ENCODE peak calls at places on chromosome 14, in four cellular contexts. H, K, C and D are unnamed samples. For H3K4me1, the result is how much of the 10 kb centered on the place peaks cover.

GRCh38 chr14:89188492-89188891 is 228.5 kb downstream of the FOXN3 start:
- DNase-seq in K (no peak), C (no peak), H (no peak), D (no peak)

GRCh38 chr14:23321572-23322547 is 603 bp downstream of the PABPN1 start:
- DNase-seq in H (peak), K (peak), C (no peak), D (peak)

GRCh38 chr14:20714593-20715250 is 26.2 kb downstream of the ANG start:
- DNase-seq in H (no peak), K (no peak), C (no peak), D (peak)

GRCh38 chr14:26328766-26329165 is 269.1 kb downstream of the NOVA1 start:
- DNase-seq in K (no peak), C (no peak), H (no peak), D (no peak)

GRCh38 chr14:73231874-73232851 is 5.1 kb upstream of the PAPLN start:
- DNase-seq in K (peak), H (peak), C (no peak), D (no peak)

GRCh38 chr14:58151264-58151700 is 731 bp downstream of the ARMH4 start:
- DNase-seq in K (no peak), H (no peak), C (no peak), D (no peak)

GRCh38 chr14:24243336-24243836 is 963 bp upstream of the TINF2 start:
- DNase-seq in K (peak), H (no peak), C (no peak), D (no peak)

GRCh38 chr14:61549425-61549824 is 145.9 kb upstream of the HIF1A start:
- DNase-seq in C (no peak), H (peak), K (no peak), D (peak)

GRCh38 chr14:103517172-103517566 is 5.5 kb downstream of the CKB start:
- DNase-seq in H (no peak), K (no peak), C (no peak), D (no peak)

GRCh38 chr14:47276931-47277330 is 398.5 kb downstream of the MDGA2 start:
- DNase-seq in K (no peak), H (no peak), C (no peak), D (no peak)

GRCh38 chr14:35438910-35439713 is 34.6 kb upstream of the NFKBIA start:
- DNase-seq in K (peak), H (peak), C (peak), D (no peak)

GRCh38 chr14:29348504-29348903 is 579.1 kb downstream of the PRKD1 start:
- DNase-seq in C (no peak), H (no peak), K (no peak), D (peak)

GRCh38 chr14:92787554-92787953 is 6.6 kb upstream of the GOLGA5 start:
- DNase-seq in K (no peak), H (no peak), C (no peak), D (no peak)

GRCh38 chr14:57871487-57872080 is 5.7 kb upstream of the SLC35F4 start:
- DNase-seq in H (peak), K (peak), C (peak), D (peak)

GRCh38 chr14:104887623-104888488 is 22.8 kb downstream of the CEP170B start:
- DNase-seq in H (no peak), K (no peak), C (no peak), D (no peak)

GRCh38 chr14:34833545-34834523 is 41.3 kb downstream of the BAZ1A start:
- DNase-seq in K (no peak), C (no peak), H (no peak), D (no peak)

GRCh38 chr14:42110167-42110566 is 503.5 kb downstream of the LRFN5 start:
- DNase-seq in H (peak), C (no peak), K (no peak), D (peak)

GRCh38 chr14:35419429-35419841 is 14.9 kb upstream of the NFKBIA start:
- DNase-seq in H (no peak), K (no peak), C (no peak), D (no peak)

GRCh38 chr14:86574026-86574777 is 1044.3 kb downstream of the FLRT2 start:
- DNase-seq in H (no peak), K (no peak), C (no peak), D (peak)

GRCh38 chr14:104975481-104976197 is 2.5 kb downstream of the AHNAK2 start:
- DNase-seq in H (peak), K (no peak), C (no peak), D (no peak)

DNA sequence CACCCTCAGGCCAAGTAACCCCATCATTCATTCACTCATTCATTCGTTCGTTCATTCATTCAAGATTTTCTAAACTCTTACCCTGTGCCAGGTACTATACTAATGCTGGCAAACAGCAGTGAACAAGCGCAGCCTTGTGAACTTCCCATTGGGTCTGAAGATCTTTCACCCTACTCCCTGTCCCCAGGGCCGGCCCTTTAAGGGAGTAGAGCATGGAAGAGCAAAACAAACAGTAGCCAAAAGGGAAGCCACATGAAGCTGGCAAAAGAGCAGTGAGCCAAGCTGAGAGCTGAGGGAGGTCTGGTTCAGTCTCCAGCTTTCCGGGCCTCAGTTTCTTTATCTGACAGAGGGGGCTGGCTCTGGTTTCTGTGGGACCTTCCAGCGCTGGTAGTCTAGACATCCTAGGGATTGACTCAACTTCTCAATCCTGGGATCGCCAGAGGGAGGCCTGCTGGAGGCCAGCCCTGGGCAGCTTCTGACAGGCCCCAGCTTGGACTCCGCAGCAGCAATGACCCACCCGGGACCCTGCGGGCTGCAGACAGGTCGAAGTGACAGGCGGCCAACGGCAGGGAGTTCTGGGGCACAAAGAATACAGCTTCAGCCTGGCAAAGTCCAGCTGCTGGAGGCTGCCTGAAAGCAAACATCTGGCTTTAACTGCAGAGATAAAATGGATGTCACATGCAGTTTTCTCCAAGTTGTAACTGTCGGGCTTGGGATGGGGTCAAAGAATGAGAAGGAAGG is 27.1 kb downstream of the ACTN1 start:
- DNase-seq in H (no peak), K (no peak), C (no peak), D (no peak)
- H3K4me1 ChIP-seq in H (half or more), K (under half), C (under half), D (half or more)

DNA sequence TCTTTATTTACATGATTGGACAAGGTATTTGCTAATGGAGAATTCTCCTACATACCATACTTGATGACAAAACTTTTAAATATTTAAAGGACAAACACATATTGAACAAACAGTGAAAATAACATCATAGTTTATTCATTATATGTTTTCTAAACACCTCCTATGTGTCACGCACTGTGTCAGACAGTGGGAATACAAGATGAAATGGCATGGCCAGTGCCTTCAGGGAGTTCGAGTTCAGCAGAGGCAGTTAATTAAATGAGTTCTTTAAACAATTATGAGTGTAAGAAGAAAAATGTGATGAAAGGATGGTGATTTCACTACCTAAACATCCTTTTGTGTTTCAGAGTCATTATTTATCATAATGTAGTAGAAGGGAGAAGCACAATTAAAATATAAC is 159.8 kb downstream of the KCNH5 start:
- DNase-seq in C (no peak), K (no peak), H (no peak), D (peak)
- TF ChIP-seq ELK1 in C (no peak), K (no peak), H (no peak), D (no peak)

GRCh38 chr14:99242238-99242637 is 29.8 kb downstream of the BCL11B start:
- DNase-seq in H (no peak), C (no peak), K (no peak), D (no peak)

GRCh38 chr14:99244960-99245340 is 27.0 kb downstream of the BCL11B start:
- DNase-seq in H (no peak), C (no peak), K (no peak), D (no peak)

GRCh38 chr14:99244299-99244959 is 27.6 kb downstream of the BCL11B start:
- DNase-seq in C (no peak), H (no peak), K (no peak), D (no peak)

GRCh38 chr14:99241314-99242035 is 30.5 kb downstream of the BCL11B start:
- DNase-seq in H (no peak), K (no peak), C (no peak), D (no peak)

GRCh38 chr14:99242816-99243795 is 28.9 kb downstream of the BCL11B start:
- DNase-seq in C (no peak), K (no peak), H (no peak), D (no peak)
- H3K4me1 ChIP-seq in C (under half), K (under half), H (under half), D (under half)

DNA sequence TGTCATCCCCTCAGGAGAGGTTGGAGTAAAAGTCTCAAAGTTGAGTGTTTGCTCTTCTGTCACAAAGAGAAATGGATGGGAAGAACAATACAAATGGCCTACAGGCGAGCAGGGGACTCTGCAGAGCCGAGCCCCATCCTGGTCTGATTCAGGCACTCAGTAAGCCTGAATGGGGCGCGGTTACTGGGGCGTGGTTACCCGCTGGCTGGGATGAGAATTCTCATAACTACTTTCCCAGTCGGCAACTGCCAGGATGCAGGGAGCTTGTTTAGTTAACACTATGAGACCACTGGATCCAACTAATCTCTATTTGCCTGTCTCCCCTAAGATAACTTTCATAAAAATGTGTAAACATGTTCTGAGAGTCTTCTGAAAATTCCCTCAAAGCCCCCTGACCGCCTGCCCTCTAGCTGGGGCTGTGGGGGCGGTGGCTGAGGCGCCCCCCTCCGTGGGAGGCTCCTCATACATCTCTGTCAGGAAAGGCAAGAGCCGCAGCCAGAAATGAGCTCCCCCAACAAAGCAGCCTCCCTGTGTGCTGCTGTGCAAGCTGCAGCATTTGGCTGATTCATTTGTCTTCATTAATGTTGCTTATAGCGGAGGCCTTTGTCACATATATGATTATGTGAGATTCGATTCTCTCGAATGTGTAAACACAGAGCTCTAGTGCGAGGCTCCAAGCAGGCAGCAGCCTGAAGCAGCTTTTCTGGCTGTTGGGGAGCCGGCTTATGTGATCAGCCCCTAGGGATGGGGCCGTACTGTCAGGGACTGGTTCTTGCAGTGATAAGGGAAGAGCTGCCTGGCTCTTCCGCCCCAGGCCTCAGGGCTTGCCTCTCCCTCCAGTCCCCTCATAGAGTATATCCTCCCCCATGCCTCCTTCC is 126.1 kb upstream of the ARHGAP5 start:
- DNase-seq in C (no peak), H (peak), K (peak), D (peak)
- TF ChIP-seq ELK1 in C (no peak), H (no peak), K (no peak), D (no peak)

DNA sequence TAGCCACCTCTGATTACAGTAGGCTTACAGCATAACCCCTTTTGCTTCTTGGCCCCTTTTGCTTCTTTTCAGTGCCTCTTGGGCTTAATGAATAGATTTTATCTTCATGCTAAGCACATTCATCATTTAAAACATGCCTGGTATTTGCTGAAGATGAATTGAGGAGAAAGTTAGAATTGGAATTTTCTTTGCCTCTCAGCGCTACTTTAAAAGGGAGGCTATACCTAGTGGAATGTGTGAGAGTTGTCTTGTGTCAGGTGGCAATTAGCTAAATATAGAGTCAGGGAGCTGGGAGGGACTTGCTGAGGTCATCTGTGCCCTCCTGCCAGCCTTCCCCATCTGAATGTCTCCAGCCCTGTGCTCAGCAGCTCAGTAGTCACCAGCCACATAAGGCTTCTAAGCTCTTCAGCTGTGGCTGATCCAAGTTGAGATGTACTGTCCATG is 132.2 kb downstream of the SAMD4A start:
- DNase-seq in K (no peak), C (no peak), H (no peak), D (no peak)
- H3K4me1 ChIP-seq in K (under half), C (under half), H (under half), D (under half)

DNA sequence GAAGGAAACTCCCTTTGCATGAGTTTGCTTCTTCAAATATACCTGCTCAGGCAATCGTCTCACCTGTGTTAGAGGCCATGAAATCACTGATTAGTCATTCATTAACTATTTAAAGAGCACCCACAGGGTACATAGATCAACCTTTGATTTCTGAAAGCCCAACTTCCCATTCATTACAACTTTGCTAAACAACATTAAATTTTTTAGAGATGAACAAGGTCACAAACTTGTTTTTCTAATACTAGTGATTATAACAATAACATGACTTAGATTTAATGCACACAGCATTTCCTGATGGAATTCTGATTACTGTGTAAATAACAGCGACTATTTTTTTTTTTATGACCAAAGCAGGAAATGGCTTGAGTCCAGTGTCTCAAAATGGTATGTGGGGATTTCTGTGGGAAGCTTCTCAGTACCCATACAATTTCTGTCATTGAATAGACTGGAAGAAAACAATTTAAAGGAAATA is 5.4 kb upstream of the ERO1A start:
- DNase-seq in C (no peak), K (no peak), H (peak), D (peak)
- TF ChIP-seq ELK1 in C (no peak), K (no peak), H (no peak), D (no peak)

DNA sequence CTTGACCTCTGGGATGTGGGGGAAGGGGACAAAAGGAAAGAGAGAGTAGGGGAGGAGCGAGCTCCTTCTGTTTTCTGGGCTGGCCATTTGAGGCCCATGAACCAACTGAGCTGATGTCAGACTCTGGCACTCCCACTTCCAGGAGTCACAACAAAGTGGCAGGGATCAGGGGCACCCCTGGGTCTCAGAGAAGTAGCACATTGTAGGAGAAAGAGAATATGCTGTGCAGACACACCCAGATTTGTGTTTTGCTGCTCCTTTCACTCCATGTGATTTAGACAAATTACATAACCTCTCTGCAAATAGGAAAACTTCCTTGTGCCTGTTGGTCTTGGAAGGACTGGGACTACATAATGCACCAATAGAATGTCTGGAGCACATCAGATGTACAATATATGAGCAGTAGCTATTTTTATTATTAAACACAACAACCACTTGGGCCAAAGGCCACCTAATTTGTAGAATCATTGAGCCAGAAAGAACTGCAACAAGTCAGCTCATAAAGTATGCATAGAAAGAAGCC is 265.5 kb downstream of the ZFP36L1 start:
- DNase-seq in C (no peak), H (peak), K (no peak), D (no peak)
- H3K4me1 ChIP-seq in C (under half), H (under half), K (under half), D (under half)

GRCh38 chr14:75252254-75252837 is 26.3 kb upstream of the FOS start:
- DNase-seq in K (no peak), C (no peak), H (no peak), D (no peak)
- TF ChIP-seq ELK1 in K (no peak), C (no peak), H (no peak), D (no peak)